ENCODE peak calls at places on chromosomes 11 and 22, in ten cellular contexts. Q is H54, L is Peyer's patch, W is sigmoid colon, Y is esophagus muscularis mucosa, J is GM12891, C is HCT116, X is suprapubic skin, K is GM12892, P is tibial nerve. V is an unnamed sample.

GRCh38 chr11:58654079-58654907 is 31.8 kb downstream of the CNTF start:
- DNase-seq in Q (peak), L (peak), W (peak), Y (peak), J (peak), C (peak), X (peak), K (peak), P (peak), V (peak)

GRCh38 chr22:47296405-47297260 is 534.2 kb downstream of the TBC1D22A start:
- DNase-seq in Q (no peak), L (no peak), W (no peak), Y (peak), J (no peak), C (no peak), X (no peak), K (no peak), P (no peak), V (no peak)

GRCh38 chr22:46516638-46517037 is 20.8 kb downstream of the CELSR1 start:
- DNase-seq in Q (no peak), L (peak), W (no peak), Y (no peak), J (no peak), C (no peak), X (no peak), K (no peak), P (no peak), V (no peak)

GRCh38 chr11:79390477-79390876 is 50.4 kb downstream of the TENM4 start:
- DNase-seq in Q (no peak), L (no peak), W (no peak), Y (no peak), J (no peak), C (no peak), X (no peak), K (no peak), P (no peak), V (no peak)

GRCh38 chr22:47136050-47136449 is 373.6 kb downstream of the TBC1D22A start:
- DNase-seq in Q (no peak), L (no peak), W (no peak), Y (no peak), J (no peak), C (no peak), X (no peak), K (no peak), P (no peak), V (no peak)

GRCh38 chr11:75633409-75634011 is 35.3 kb downstream of the MAP6 start:
- DNase-seq in Q (no peak), L (no peak), W (no peak), Y (peak), J (no peak), C (no peak), X (no peak), K (no peak), P (no peak), V (no peak)

GRCh38 chr11:44979536-44980399 is 29.1 kb upstream of the TP53I11 start:
- DNase-seq in Q (no peak), L (peak), W (peak), Y (no peak), J (no peak), C (peak), X (no peak), K (no peak), P (no peak), V (no peak)

GRCh38 chr22:24827305-24827704 is 21.3 kb downstream of the SGSM1 start:
- DNase-seq in Q (no peak), L (peak), W (no peak), Y (no peak), J (no peak), C (no peak), X (no peak), K (no peak), P (no peak), V (no peak)

GRCh38 chr11:9815486-9816136 is 151.7 kb downstream of the SWAP70 start:
- DNase-seq in Q (peak), L (no peak), W (no peak), Y (no peak), J (no peak), C (no peak), X (no peak), K (no peak), P (no peak), V (no peak)

GRCh38 chr22:20121856-20122415 is 4.9 kb upstream of the TRMT2A start:
- DNase-seq in Q (no peak), L (no peak), W (no peak), Y (no peak), J (no peak), C (no peak), X (no peak), K (no peak), P (no peak), V (no peak)

GRCh38 chr11:94909371-94909820 is 64.0 kb downstream of the CWC15 start:
- DNase-seq in Q (no peak), L (no peak), W (no peak), Y (no peak), J (no peak), C (no peak), X (no peak), K (no peak), P (no peak), V (no peak)

GRCh38 chr22:45240137-45240809 is 421 bp downstream of the KIAA0930 start:
- DNase-seq in Q (peak), L (no peak), W (no peak), Y (no peak), J (no peak), C (no peak), X (no peak), K (no peak), P (no peak), V (peak)

GRCh38 chr11:130636672-130637463 is 188.4 kb downstream of the ADAMTS15 start:
- DNase-seq in Q (no peak), L (no peak), W (no peak), Y (no peak), J (no peak), C (peak), X (no peak), K (no peak), P (no peak), V (no peak)

GRCh38 chr11:16015736-16016135 is 340.6 kb downstream of the SOX6 start:
- DNase-seq in Q (no peak), L (no peak), W (no peak), Y (no peak), J (no peak), C (no peak), X (no peak), K (no peak), P (no peak), V (no peak)

GRCh38 chr22:39448205-39449054 is 8.4 kb upstream of the MGAT3 start:
- DNase-seq in Q (no peak), L (no peak), W (no peak), Y (no peak), J (no peak), C (no peak), X (no peak), K (no peak), P (no peak), V (no peak)

GRCh38 chr11:108048269-108048668 is 39.6 kb downstream of the CUL5 start:
- DNase-seq in Q (no peak), L (no peak), W (no peak), Y (no peak), J (no peak), C (no peak), X (no peak), K (no peak), P (no peak), V (no peak)

GRCh38 chr11:122808494-122808893 is 29.8 kb upstream of the CRTAM start:
- DNase-seq in Q (no peak), L (no peak), W (no peak), Y (no peak), J (no peak), C (no peak), X (no peak), K (no peak), P (no peak), V (no peak)

GRCh38 chr11:130639369-130639768 is 190.9 kb downstream of the ADAMTS15 start:
- DNase-seq in Q (no peak), L (no peak), W (no peak), Y (no peak), J (no peak), C (no peak), X (no peak), K (no peak), P (no peak), V (no peak)

GRCh38 chr11:130531061-130531460 is 82.6 kb downstream of the ADAMTS15 start:
- DNase-seq in Q (no peak), L (no peak), W (no peak), Y (no peak), J (no peak), C (no peak), X (no peak), K (no peak), P (no peak), V (no peak)

GRCh38 chr22:50167689-50168489 is 2.6 kb upstream of the PANX2 start:
- DNase-seq in Q (no peak), L (peak), W (peak), Y (no peak), J (no peak), C (no peak), X (no peak), K (no peak), P (no peak), V (no peak)

GRCh38 chr11:111253131-111253530 is 7.6 kb downstream of the POU2AF2 start:
- DNase-seq in Q (no peak), L (no peak), W (no peak), Y (no peak), J (no peak), C (no peak), X (no peak), K (no peak), P (no peak), V (no peak)

GRCh38 chr11:129148487-129148886 is 43.6 kb downstream of the ARHGAP32 start:
- DNase-seq in Q (no peak), L (no peak), W (no peak), Y (no peak), J (no peak), C (no peak), X (no peak), K (no peak), P (no peak), V (no peak)

GRCh38 chr11:892106-892505 is 18.5 kb downstream of the CHID1 start:
- DNase-seq in Q (no peak), L (no peak), W (no peak), Y (no peak), J (no peak), C (no peak), X (no peak), K (no peak), P (no peak), V (no peak)

GRCh38 chr11:113881856-113882255 is 6.5 kb upstream of the USP28 start:
- DNase-seq in Q (no peak), L (no peak), W (no peak), Y (no peak), J (no peak), C (no peak), X (no peak), K (no peak), P (no peak), V (no peak)

GRCh38 chr11:127056338-127056971 is 55.9 kb upstream of the KIRREL3 start:
- DNase-seq in Q (no peak), L (no peak), W (no peak), Y (no peak), J (no peak), C (no peak), X (no peak), K (no peak), P (no peak), V (no peak)

GRCh38 chr22:36942561-36942960 is 29.1 kb downstream of the CSF2RB start:
- DNase-seq in Q (no peak), L (no peak), W (no peak), Y (no peak), J (no peak), C (no peak), X (no peak), K (no peak), P (no peak), V (no peak)
- TF ChIP-seq POLR2A in Q (no peak), L (no peak), W (no peak), Y (no peak), J (no peak), C (no peak), X (no peak), K (no peak), P (no peak), V (no peak)

DNA sequence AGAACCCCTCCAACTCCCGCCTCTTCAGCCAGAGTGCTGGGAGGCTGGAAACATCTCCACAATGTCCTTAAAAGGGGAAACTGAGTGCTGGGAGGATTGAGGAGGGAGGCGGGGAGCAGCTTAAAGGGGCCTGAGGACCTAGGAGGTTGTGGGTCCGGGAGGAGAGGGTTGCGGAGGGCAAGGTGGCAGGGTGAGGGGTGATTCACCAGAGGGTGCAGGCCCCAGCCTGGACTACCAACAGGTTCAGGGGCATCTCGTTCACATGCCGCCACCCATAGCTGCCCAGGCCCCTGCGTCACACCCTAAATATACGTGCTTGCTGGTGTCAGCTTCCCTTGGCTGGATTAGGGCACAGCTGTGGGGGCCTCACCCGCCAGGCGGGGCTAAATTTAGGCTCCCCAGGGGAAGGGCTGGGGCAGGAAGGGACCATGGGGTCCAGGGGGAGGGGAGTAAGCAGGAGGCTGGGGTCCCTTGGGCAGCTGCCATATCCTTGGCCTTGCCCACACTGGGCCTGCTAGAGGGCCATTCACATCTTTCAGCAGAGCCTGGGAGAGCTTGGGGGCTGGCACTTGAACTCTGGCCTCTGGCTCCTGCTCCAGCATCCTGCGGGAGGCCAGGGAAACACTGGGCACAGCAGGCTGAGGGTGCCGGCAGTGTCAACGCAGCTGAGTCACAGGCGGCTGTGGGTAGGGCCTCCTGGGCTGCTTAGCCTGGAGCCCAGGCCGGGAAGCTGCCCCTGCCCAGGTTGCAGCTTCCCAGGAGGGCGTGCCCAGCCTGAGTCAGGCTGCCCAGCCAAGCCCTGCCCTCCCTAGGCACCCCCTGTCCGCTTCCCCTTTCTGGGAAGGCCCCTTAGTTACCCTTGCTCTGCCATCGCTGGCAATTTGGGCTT is 1.3 kb downstream of the EHBP1L1 start:
- DNase-seq in Q (peak), L (peak), W (peak), Y (no peak), J (no peak), C (no peak), X (no peak), K (no peak), P (no peak), V (peak)
- TF ChIP-seq POLR2A in Q (peak), L (no peak), W (peak), Y (peak), J (no peak), C (no peak), X (no peak), K (no peak), P (no peak), V (peak)

GRCh38 chr11:124618863-124619262 is 3.8 kb upstream of the TBRG1 start:
- DNase-seq in Q (no peak), L (no peak), W (no peak), Y (no peak), J (no peak), C (no peak), X (no peak), K (no peak), P (no peak), V (no peak)

GRCh38 chr11:124625504-124626168 is 3.0 kb downstream of the TBRG1 start:
- DNase-seq in Q (no peak), L (no peak), W (no peak), Y (no peak), J (no peak), C (no peak), X (no peak), K (no peak), P (no peak), V (no peak)

GRCh38 chr11:124623861-124624525 is 1.3 kb downstream of the TBRG1 start:
- DNase-seq in Q (no peak), L (no peak), W (no peak), Y (no peak), J (no peak), C (no peak), X (no peak), K (no peak), P (no peak), V (peak)

GRCh38 chr11:124627546-124627945 is 4.9 kb downstream of the TBRG1 start:
- DNase-seq in Q (no peak), L (no peak), W (no peak), Y (no peak), J (no peak), C (no peak), X (no peak), K (no peak), P (no peak), V (no peak)

GRCh38 chr11:124622531-124623451 is at the start of gene TBRG1:
- DNase-seq in Q (peak), L (peak), W (peak), Y (peak), J (peak), C (peak), X (peak), K (peak), P (peak), V (peak)
- TF ChIP-seq POLR2A in Q (peak), L (peak), W (peak), Y (peak), J (peak), C (peak), X (peak), K (peak), P (peak), V (peak)

DNA sequence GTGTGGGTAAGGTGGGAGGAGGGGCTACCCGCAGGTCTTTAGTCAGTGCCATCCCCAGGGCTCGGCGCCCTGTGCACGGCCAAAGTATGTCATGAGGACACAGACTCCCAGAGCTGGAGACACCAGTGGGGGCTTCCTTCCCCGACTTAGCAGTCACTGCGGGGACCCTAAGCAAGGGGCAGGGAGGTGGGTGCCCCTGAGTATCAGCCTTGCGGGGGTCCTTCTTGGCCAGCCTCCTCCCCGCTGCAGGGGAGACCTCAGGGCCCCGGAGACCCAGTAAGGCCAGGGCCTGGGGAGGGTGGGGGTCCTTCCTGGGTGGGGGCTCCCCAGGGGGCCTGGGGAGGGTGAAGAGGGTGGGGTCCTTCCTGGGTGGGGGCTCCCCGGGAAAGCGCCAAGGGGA is 673.8 kb downstream of the BRD1 start:
- DNase-seq in Q (no peak), L (peak), W (no peak), Y (no peak), J (no peak), C (no peak), X (no peak), K (no peak), P (peak), V (no peak)
- TF ChIP-seq POLR2A in Q (no peak), L (no peak), W (no peak), Y (no peak), J (no peak), C (no peak), X (no peak), K (no peak), P (no peak), V (no peak)

DNA sequence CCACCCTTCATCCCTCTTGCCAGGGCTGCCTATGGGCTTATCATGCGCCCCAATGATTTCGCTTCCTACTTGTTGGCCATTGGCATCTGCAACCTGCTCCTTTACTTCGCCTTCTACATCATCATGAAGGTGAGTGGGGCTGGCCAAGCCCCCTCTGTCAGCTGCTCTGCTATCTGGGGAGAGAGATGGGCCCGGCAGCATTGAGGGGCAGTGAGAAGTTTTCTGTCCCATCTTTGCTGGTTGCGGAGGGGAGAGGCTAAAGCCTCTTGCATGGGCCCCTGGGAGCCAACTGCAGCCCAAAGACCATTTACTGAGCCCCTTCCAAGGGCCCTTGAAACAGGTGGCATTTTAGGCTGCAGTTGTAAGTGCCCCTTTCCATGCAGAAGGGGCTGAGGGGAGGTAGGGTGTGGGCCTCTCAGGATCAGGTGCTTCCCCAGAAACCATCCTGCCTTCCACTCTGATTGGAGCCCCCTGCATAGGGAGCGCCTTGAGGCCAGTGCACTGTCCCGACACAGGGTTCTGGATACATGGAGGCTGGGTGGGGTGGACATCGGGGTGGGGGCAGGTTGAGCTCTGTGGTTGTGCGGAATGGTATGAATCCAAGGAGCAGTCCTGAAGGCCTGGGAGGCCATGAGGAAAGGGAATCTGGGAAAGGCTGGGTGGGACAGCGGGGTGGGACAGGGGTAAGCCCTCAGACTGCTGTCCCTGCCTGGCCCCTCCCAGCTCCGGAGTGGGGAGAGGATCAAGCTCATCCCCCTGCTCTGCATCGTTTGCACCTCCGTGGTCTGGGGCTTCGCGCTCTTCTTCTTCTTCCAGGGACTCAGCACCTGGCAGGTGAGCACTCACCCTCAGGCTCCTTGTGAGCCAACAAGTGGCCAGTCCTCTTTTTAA is 5.8 kb upstream of the TAGLN start:
- DNase-seq in Q (no peak), L (no peak), W (peak), Y (no peak), J (no peak), C (no peak), X (no peak), K (no peak), P (no peak), V (no peak)
- TF ChIP-seq POLR2A in Q (no peak), L (no peak), W (no peak), Y (no peak), J (no peak), C (no peak), X (no peak), K (no peak), P (no peak), V (no peak)

DNA sequence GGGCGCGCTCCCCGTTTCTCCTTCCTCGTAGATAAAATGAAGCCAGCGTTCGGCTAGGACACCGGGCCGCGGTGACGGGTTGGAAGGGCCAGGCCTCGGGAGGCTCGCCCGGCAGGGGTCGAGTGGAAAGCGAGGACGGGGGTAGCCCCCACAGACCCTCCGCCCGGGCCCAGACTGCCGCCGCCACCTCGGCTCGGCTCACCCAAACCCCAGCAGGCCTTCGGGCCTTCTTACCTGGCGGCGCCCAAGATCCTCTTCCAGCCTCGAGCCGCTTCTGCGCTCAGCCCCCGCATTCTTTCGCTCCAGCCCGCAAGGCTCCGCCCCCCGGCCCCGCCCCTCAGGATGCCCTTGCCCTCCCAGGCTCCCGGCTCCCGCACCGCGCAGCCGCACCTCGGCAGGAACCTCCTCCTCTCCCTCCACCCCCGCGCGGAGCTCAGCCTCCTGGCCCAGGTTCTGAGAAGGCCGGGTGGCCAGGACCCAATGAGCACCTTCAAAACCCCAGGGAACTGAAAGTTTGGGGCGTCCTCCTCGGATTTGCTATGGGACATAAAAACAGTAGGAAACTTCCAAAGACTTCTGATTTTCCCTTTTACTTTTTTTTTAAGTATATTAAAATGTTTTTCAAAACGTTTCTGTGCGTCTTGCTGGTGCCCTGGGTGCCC is at the start of gene CD59:
- DNase-seq in Q (peak), L (peak), W (peak), Y (peak), J (peak), C (peak), X (peak), K (peak), P (peak), V (peak)
- TF ChIP-seq POLR2A in Q (peak), L (peak), W (peak), Y (peak), J (peak), C (peak), X (peak), K (peak), P (peak), V (peak)